ENCODE peak calls at places on chromosomes 12 and 14, in six cellular contexts. S, G, X, Y, E and K are unnamed samples.

GRCh38 chr14:95196268-95196667 is 38.9 kb upstream of the DICER1 start:
- DNase-seq in G (no peak), S (no peak), E (no peak), X (no peak), Y (no peak), K (no peak)

GRCh38 chr12:52390739-52391617 is 5.5 kb upstream of the KRT84 start:
- DNase-seq in S (no peak), Y (no peak), E (no peak), G (no peak), X (no peak), K (no peak)

GRCh38 chr14:73269729-73270651 is 32.7 kb downstream of the PAPLN start:
- DNase-seq in Y (peak; percentile 81), E (peak; percentile 31), G (peak; percentile 48), X (peak; percentile 66), S (no peak), K (no peak)

GRCh38 chr14:54446201-54446693 is 5.1 kb upstream of the CNIH1 start:
- DNase-seq in X (no peak), S (no peak), G (no peak), E (no peak), Y (no peak), K (no peak)

GRCh38 chr14:29925736-29926135 is 1.9 kb downstream of the PRKD1 start:
- DNase-seq in G (no peak), X (no peak), Y (no peak), S (no peak), E (no peak), K (no peak)

GRCh38 chr14:34059925-34060746 is 109.3 kb upstream of the EGLN3 start:
- DNase-seq in G (peak; percentile 77), S (peak; percentile 18), E (peak; percentile 75), Y (peak; percentile 87), X (peak; percentile 61), K (peak; percentile 69)

GRCh38 chr12:98754095-98754494 is 109.0 kb downstream of the APAF1 start:
- DNase-seq in G (no peak), X (no peak), E (no peak), Y (no peak), S (no peak), K (no peak)

GRCh38 chr12:25257590-25258324 is 7.0 kb upstream of the KRAS start:
- DNase-seq in Y (no peak), G (no peak), X (no peak), S (no peak), E (no peak), K (no peak)

GRCh38 chr12:25187781-25188180 is 7.2 kb downstream of the DNAI7 start:
- DNase-seq in Y (no peak), E (no peak), S (no peak), G (no peak), X (no peak), K (no peak)

GRCh38 chr14:96100171-96101064 is 61.3 kb downstream of the C14orf132 start:
- DNase-seq in X (peak; percentile 69), Y (peak; percentile 83), E (peak; percentile 73), G (peak; percentile 86), S (peak; percentile 44), K (peak; percentile 88)

GRCh38 chr12:112870267-112870980 is 36.3 kb upstream of the OAS1 start:
- DNase-seq in G (peak; percentile 9), S (no peak), E (no peak), X (no peak), Y (no peak), K (no peak)

GRCh38 chr12:19002192-19002591 is 127.3 kb upstream of the PLEKHA5 start:
- DNase-seq in S (no peak), Y (no peak), X (no peak), G (no peak), E (no peak), K (no peak)

GRCh38 chr12:64190140-64190539 is 32.0 kb downstream of the KICS2 start:
- DNase-seq in S (no peak), E (no peak), X (no peak), Y (no peak), G (no peak), K (no peak)

GRCh38 chr12:2644678-2645405 is 149.9 kb upstream of the FKBP4 start:
- DNase-seq in X (no peak), E (no peak), G (no peak), S (no peak), Y (no peak), K (no peak)

GRCh38 chr12:20458011-20458410 is 89.7 kb downstream of the PDE3A start:
- DNase-seq in Y (no peak), S (no peak), E (no peak), X (no peak), G (no peak), K (no peak)

GRCh38 chr12:43578782-43579181 is 26.8 kb upstream of the ADAMTS20 start:
- DNase-seq in X (no peak), S (no peak), E (no peak), Y (no peak), G (no peak), K (no peak)

GRCh38 chr12:93573552-93574223 is 1.2 kb downstream of the SOCS2 start:
- DNase-seq in S (no peak), X (no peak), E (peak; percentile 37), Y (no peak), G (no peak), K (no peak)

GRCh38 chr12:34217660-34218059 is 195.4 kb downstream of the ALG10 start:
- DNase-seq in S (no peak), E (no peak), Y (no peak), G (no peak), X (no peak), K (no peak)
- H3K9me3 ChIP-seq in S (no peaks in the 10 kb centered on the region), E (no peaks in the 10 kb centered on the region), Y (no peaks in the 10 kb centered on the region), G (no peaks in the 10 kb centered on the region), X (no peaks in the 10 kb centered on the region), K (no peaks in the 10 kb centered on the region)

DNA sequence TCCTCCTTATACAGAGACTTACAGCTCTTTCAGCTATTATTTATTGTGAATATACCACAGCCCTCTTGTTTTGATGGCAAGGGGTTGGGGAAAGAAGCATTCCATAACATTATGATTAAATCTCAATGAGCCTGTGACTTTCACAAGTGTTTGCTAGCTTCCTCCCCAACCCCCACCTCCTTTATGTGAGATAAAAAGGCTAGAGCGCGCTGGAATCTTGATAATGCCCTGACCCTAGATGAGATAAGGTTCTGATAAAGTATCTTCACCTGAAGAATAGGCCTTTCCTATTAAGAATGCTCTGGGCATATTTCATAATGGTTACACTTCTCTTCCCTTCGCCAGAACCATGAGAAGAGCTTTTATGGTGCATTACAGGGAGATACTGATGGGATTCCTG is 236.8 kb downstream of the CCDC91 start:
- DNase-seq in Y (no peak), G (no peak), E (no peak), X (no peak), S (no peak), K (no peak)
- TF ChIP-seq CTCF in Y (no peak), G (no peak), E (no peak), X (no peak), S (no peak), K (no peak)

GRCh38 chr12:16021026-16021425 is 109.9 kb downstream of the DERA start:
- DNase-seq in X (no peak), S (no peak), G (no peak), Y (no peak), E (no peak), K (no peak)

GRCh38 chr12:16020034-16020433 is 108.9 kb downstream of the DERA start:
- DNase-seq in X (no peak), G (no peak), Y (no peak), S (no peak), E (no peak), K (no peak)

GRCh38 chr12:16019131-16019530 is 108.0 kb downstream of the DERA start:
- DNase-seq in G (no peak), S (no peak), E (no peak), Y (no peak), X (no peak), K (no peak)

GRCh38 chr12:16016748-16017147 is 105.6 kb downstream of the DERA start:
- DNase-seq in E (no peak), S (no peak), Y (no peak), G (no peak), X (no peak), K (no peak)

GRCh38 chr12:16021666-16022065 is 110.5 kb downstream of the DERA start:
- DNase-seq in Y (no peak), G (peak; percentile 17), S (no peak), E (no peak), X (no peak), K (no peak)
- H3K27ac ChIP-seq in Y (no peak overlapping the region), G (no peak overlapping the region), S (no peak overlapping the region), E (no peak overlapping the region), X (no peak overlapping the region), K (no peak overlapping the region)

DNA sequence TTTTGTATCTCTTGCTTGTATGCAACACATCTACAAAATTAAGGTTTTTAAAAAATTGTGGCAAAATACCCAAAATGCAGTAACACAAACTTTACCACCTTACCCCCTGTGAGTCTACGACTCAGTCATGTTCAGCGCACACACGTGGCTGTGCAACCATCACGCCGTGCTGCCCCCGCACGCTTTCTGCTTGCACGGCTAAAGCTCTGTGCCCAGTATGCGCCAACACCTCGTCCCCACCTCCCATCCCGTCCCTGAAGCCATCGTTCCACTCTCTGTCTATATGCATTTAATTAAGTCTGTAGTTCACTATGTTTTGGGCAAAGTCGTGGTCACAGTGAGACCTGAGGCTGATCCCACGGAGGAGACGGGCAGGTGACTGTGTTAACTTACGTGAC is 36.4 kb downstream of the FZD10 start:
- DNase-seq in G (no peak), E (no peak), S (no peak), Y (no peak), X (no peak), K (no peak)
- H3K9me3 ChIP-seq in G (no peaks in the 10 kb centered on the region), E (no peaks in the 10 kb centered on the region), S (no peaks in the 10 kb centered on the region), Y (no peaks in the 10 kb centered on the region), X (no peaks in the 10 kb centered on the region), K (no peaks in the 10 kb centered on the region)